ENCODE peak calls at places on chromosomes 13 and 19, in eight cellular contexts. H is SHP77; S is stimulated activated CD4-positive, alpha-beta T cell treated with anti-CD3 and anti-CD28 coated beads, TNF-alpha, amount 100 ng/mL, for 1 hour; G is lung; D is frontal cortex; U is neural crest cell; A is activated gamma-delta T cell treated with Interleukin-2 at 50 U/mL for 16 hours; L is neural progenitor cell. Z is an unnamed sample.

GRCh38 chr19:46924874-46925547 is 64.2 kb downstream of the ARHGAP35 start:
- DNase-seq in U (no peak), G (no peak), D (no peak), S (no peak), H (no peak), A (peak), L (no peak), Z (no peak)

GRCh38 chr13:94464771-94465170 is 14.7 kb downstream of the DCT start:
- DNase-seq in G (no peak), H (no peak), D (no peak), S (no peak), A (no peak), L (no peak), U (no peak), Z (no peak)

GRCh38 chr19:55669418-55670279 is 5.4 kb upstream of the EPN1 start:
- DNase-seq in S (no peak), G (no peak), U (no peak), D (no peak), L (no peak), A (no peak), H (no peak), Z (no peak)

GRCh38 chr19:13092608-13093260 is 9.9 kb downstream of the LYL1 start:
- DNase-seq in D (no peak), A (no peak), H (no peak), L (no peak), G (no peak), U (no peak), S (no peak), Z (no peak)

GRCh38 chr13:61486496-61486895 is 70.8 kb upstream of the PCDH20 start:
- DNase-seq in S (no peak), G (no peak), L (no peak), A (no peak), D (no peak), H (no peak), U (no peak), Z (no peak)

GRCh38 chr19:7386308-7386707 is 37.6 kb downstream of the ARHGEF18 start:
- DNase-seq in U (no peak), H (no peak), S (no peak), L (no peak), G (no peak), A (no peak), D (no peak), Z (no peak)

GRCh38 chr19:18208098-18208951 is 4.5 kb upstream of the RAB3A start:
- DNase-seq in L (peak), A (peak), U (no peak), G (no peak), S (no peak), H (peak), D (no peak), Z (no peak)

GRCh38 chr19:3123088-3123721 is 12.6 kb upstream of the GNA15 start:
- DNase-seq in D (no peak), S (no peak), U (no peak), A (no peak), G (no peak), L (no peak), H (no peak), Z (no peak)

GRCh38 chr13:104975272-104975671 is 1560.2 kb downstream of the EFNB2 start:
- DNase-seq in S (no peak), H (no peak), G (no peak), D (no peak), L (no peak), A (no peak), U (no peak), Z (no peak)

GRCh38 chr13:30698023-30698422 is 37.3 kb upstream of the ALOX5AP start:
- DNase-seq in G (no peak), L (no peak), D (no peak), A (no peak), U (no peak), H (no peak), S (no peak), Z (no peak)

GRCh38 chr13:109192306-109192705 is 562.9 kb downstream of the MYO16 start:
- DNase-seq in D (no peak), H (no peak), L (no peak), A (no peak), S (no peak), U (no peak), G (no peak), Z (no peak)

GRCh38 chr19:43447655-43448054 is 17.8 kb downstream of the LYPD3 start:
- DNase-seq in G (no peak), D (no peak), U (no peak), S (no peak), A (no peak), L (no peak), H (no peak), Z (no peak)

GRCh38 chr19:46674416-46675178 is 13.6 kb upstream of the DACT3 start:
- DNase-seq in D (no peak), A (no peak), S (no peak), G (no peak), U (no peak), H (no peak), L (peak), Z (no peak)

Z was measured in non-pigmented ciliary epithelial cell.